ENCODE peak calls at places on chromosomes 5 and 9, in seven cellular contexts. Y is Peyer's patch, B is body of pancreas, U is ascending aorta, D is heart right ventricle, N is aorta, W is IMR-90. V is an unnamed sample.

GRCh38 chr5:130773813-130774212 is 391.2 kb downstream of the HINT1 start:
- DNase-seq in Y (no peak), U (no peak), D (no peak), B (no peak), N (no peak), W (no peak), V (no peak)

GRCh38 chr9:93180938-93181337 is 3.0 kb upstream of the WNK2 start:
- DNase-seq in W (no peak), N (no peak), Y (no peak), D (no peak), B (no peak), U (no peak), V (no peak)

GRCh38 chr9:124279531-124280175 is 21.9 kb downstream of the NEK6 start:
- DNase-seq in N (no peak), W (no peak), Y (peak), U (no peak), B (no peak), D (no peak), V (no peak)

GRCh38 chr5:157271740-157272271 is 5.9 kb downstream of the CYFIP2 start:
- DNase-seq in N (peak), Y (peak), D (no peak), W (no peak), U (peak), B (peak), V (no peak)

GRCh38 chr5:89351232-89351631 is 468.2 kb upstream of the MEF2C start:
- DNase-seq in B (no peak), W (peak), U (no peak), Y (no peak), N (no peak), D (no peak), V (no peak)

GRCh38 chr9:73039253-73039915 is 86.5 kb upstream of the ALDH1A1 start:
- DNase-seq in B (peak), U (no peak), W (no peak), Y (no peak), D (peak), N (no peak), V (peak)

GRCh38 chr5:179803651-179804598 is 2.7 kb downstream of the MGAT4B start:
- DNase-seq in B (no peak), Y (peak), N (peak), W (peak), D (no peak), U (no peak), V (no peak)

GRCh38 chr5:60492958-60493357 is 207.0 kb downstream of the DEPDC1B start:
- DNase-seq in N (no peak), Y (no peak), U (no peak), W (peak), B (no peak), D (no peak), V (no peak)

GRCh38 chr9:75156838-75157237 is 68.5 kb downstream of the OSTF1 start:
- DNase-seq in U (no peak), W (no peak), B (no peak), Y (no peak), D (no peak), N (no peak), V (no peak)

GRCh38 chr9:100117316-100117715 is 18.3 kb downstream of the INVS start:
- DNase-seq in Y (no peak), N (no peak), B (no peak), W (no peak), D (no peak), U (no peak), V (no peak)

GRCh38 chr9:107351382-107352045 is 68.4 kb downstream of the RAD23B start:
- DNase-seq in W (no peak), D (no peak), N (no peak), U (no peak), B (no peak), Y (no peak), V (no peak)

GRCh38 chr5:151660616-151661015 is 26.1 kb downstream of the SPARC start:
- DNase-seq in U (no peak), B (no peak), Y (no peak), N (no peak), W (peak), D (no peak), V (peak)

GRCh38 chr5:78845487-78845886 is 139.6 kb downstream of the ARSB start:
- DNase-seq in N (no peak), B (no peak), W (no peak), D (no peak), Y (no peak), U (no peak), V (no peak)

GRCh38 chr9:136996361-136997281 is at the start of gene CLIC3:
- DNase-seq in N (peak), U (no peak), B (peak), Y (peak), W (no peak), D (no peak), V (no peak)

GRCh38 chr9:87276327-87276841 is 221.3 kb upstream of the DAPK1 start:
- DNase-seq in D (no peak), B (no peak), Y (no peak), U (no peak), W (peak), N (no peak), V (no peak)

GRCh38 chr9:26675055-26675454 is 217.5 kb downstream of the CAAP1 start:
- DNase-seq in U (no peak), D (no peak), B (no peak), Y (no peak), N (no peak), W (no peak), V (no peak)

GRCh38 chr9:78030553-78031270 is 899 bp downstream of the GNAQ start:
- DNase-seq in Y (peak), U (no peak), W (peak), D (peak), B (peak), N (peak), V (peak)

GRCh38 chr5:174614500-174615135 is 109.8 kb upstream of the MSX2 start:
- DNase-seq in N (no peak), D (no peak), U (no peak), W (no peak), B (no peak), Y (no peak), V (no peak)

GRCh38 chr5:174608631-174609097 is 115.7 kb upstream of the MSX2 start:
- DNase-seq in Y (peak), U (peak), D (peak), N (peak), W (no peak), B (peak), V (peak)

GRCh38 chr5:174612686-174613085 is 111.7 kb upstream of the MSX2 start:
- DNase-seq in D (no peak), N (no peak), B (no peak), W (no peak), U (no peak), Y (peak), V (no peak)

GRCh38 chr5:174609116-174609515 is 115.3 kb upstream of the MSX2 start:
- DNase-seq in N (no peak), U (no peak), W (no peak), D (no peak), Y (peak), B (peak), V (no peak)

DNA sequence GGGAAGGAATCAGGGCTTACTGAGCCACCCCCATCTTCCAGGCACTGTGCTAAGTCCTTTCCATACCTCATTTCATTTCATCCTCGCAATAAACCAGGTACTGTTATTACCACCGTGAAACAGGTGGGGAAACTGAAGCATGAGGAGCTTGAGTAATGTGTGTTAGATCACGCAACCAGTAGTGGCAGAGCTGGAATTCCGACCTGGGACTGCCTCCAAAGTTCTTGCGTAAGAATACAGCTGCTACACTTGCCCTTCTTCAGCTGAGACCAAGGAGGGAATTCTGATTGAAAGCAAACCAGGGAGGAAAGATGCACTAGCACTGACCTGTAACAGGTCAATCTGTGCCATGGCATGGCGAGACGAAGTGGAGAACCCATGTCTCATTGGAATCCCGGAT is 113.4 kb upstream of the MSX2 start:
- DNase-seq in W (peak), D (no peak), N (no peak), Y (peak), U (no peak), B (peak), V (no peak)
- H3K4me3 ChIP-seq in W (no peak), D (no peak), N (no peak), Y (no peak), U (no peak), B (no peak), V (no peak)

DNA sequence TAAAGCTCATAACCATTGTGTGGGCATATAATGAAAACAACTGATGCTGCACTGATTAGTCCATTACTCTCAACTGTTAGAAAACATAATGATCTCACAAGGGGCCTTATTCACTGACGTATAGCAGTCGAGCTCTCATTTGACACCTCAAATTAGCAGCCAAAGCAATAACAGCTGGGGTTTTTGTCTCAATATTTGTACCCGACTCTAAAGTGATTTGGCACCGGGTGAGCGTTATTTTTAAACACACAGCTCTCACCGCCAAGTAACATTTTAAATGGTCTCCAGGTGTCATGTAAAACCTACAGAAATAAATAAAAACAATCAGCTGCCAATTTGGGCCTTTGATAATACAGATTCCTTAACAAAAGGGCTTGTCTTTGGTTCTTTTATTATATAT is 252.3 kb upstream of the PANK3 start:
- DNase-seq in D (no peak), W (no peak), N (no peak), U (no peak), Y (no peak), B (no peak), V (no peak)
- H3K27ac ChIP-seq in D (no peak), W (no peak), N (no peak), U (no peak), Y (no peak), B (no peak), V (no peak)

GRCh38 chr9:69122086-69122390 is 52.0 kb upstream of the TJP2 start:
- DNase-seq in D (peak), W (peak), U (peak), N (peak), B (peak), Y (peak), V (peak)
- H3K4me3 ChIP-seq in D (peak), W (peak), U (peak), N (peak), B (peak), Y (peak), V (peak)

GRCh38 chr5:150656191-150657132 is 4.6 kb upstream of the MYOZ3 start:
- DNase-seq in W (no peak), U (no peak), D (peak), B (peak), N (peak), Y (peak), V (peak)
- H3K27ac ChIP-seq in W (peak), U (peak), D (peak), B (no peak), N (peak), Y (peak), V (no peak)